ENCODE peak calls at places on chromosome 9, in four cellular contexts. P is SK-N-SH, R is neuronal stem cell, D is K562. W is an unnamed sample.

GRCh38 chr9:96612966-96613589 is 6.6 kb downstream of the CDC14B start:
- DNase-seq in P (no peak), R (no peak), D (no peak), W (no peak)

GRCh38 chr9:122216798-122217418 is 11.8 kb downstream of the LHX6 start:
- DNase-seq in P (no peak), R (no peak), D (no peak), W (no peak)

GRCh38 chr9:115399026-115399425 is 281.1 kb upstream of the TNC start:
- DNase-seq in P (no peak), R (no peak), D (no peak), W (no peak)

GRCh38 chr9:131595771-131596743 is 50.7 kb downstream of the PRRT1B start:
- DNase-seq in P (no peak), R (no peak), D (no peak), W (no peak)

GRCh38 chr9:126523621-126524111 is 90.1 kb upstream of the LMX1B start:
- DNase-seq in P (peak; percentile 24), R (no peak), D (no peak), W (no peak)

GRCh38 chr9:115930472-115930871 is 223.1 kb upstream of the PAPPA start:
- DNase-seq in P (no peak), R (no peak), D (no peak), W (no peak)

GRCh38 chr9:92010705-92011536 is 60.9 kb upstream of the ROR2 start:
- DNase-seq in P (no peak), R (no peak), D (no peak), W (no peak)

GRCh38 chr9:109779711-109780452 is at the start of gene PALM2AKAP2:
- DNase-seq in P (peak; percentile 47), R (peak; percentile 74), D (no peak), W (no peak)

GRCh38 chr9:36575411-36575882 is 2.8 kb downstream of the MELK start:
- DNase-seq in P (no peak), R (no peak), D (no peak), W (no peak)

GRCh38 chr9:125782718-125783117 is 35.5 kb downstream of the PBX3 start:
- DNase-seq in P (no peak), R (no peak), D (no peak), W (no peak)

GRCh38 chr9:35756275-35756742 is 2.2 kb upstream of the MSMP start:
- DNase-seq in P (no peak), R (no peak), D (no peak), W (no peak)

GRCh38 chr9:128916204-128916603 is 4.6 kb upstream of the PHYHD1 start:
- DNase-seq in P (no peak), R (no peak), D (no peak), W (no peak)

GRCh38 chr9:98383758-98384157 is 128.3 kb upstream of the TBC1D2 start:
- DNase-seq in P (no peak), R (no peak), D (no peak), W (no peak)

GRCh38 chr9:13942695-13943094 is 371.2 kb downstream of the NFIB start:
- DNase-seq in P (no peak), R (no peak), D (no peak), W (no peak)

GRCh38 chr9:126763130-126763764 is 41.6 kb upstream of the ZBTB43 start:
- DNase-seq in P (peak; percentile 42), R (no peak), D (peak; percentile 35), W (peak; percentile 35)

GRCh38 chr9:115595951-115596742 is 478.2 kb upstream of the TNC start:
- DNase-seq in P (no peak), R (no peak), D (no peak), W (no peak)

GRCh38 chr9:136255896-136256890 is 10.6 kb upstream of the QSOX2 start:
- DNase-seq in P (no peak), R (no peak), D (peak; percentile 67), W (no peak)

GRCh38 chr9:76162751-76163500 is 231.3 kb downstream of the RFK start:
- DNase-seq in P (no peak), R (no peak), D (no peak), W (no peak)

GRCh38 chr9:124298646-124299235 is 41.0 kb downstream of the NEK6 start:
- DNase-seq in P (no peak), R (no peak), D (no peak), W (no peak)

GRCh38 chr9:130173462-130173876 is 1.3 kb downstream of the NCS1 start:
- DNase-seq in P (peak; percentile 72), R (no peak), D (no peak), W (no peak)

GRCh38 chr9:130171226-130172148 is 717 bp upstream of the NCS1 start:
- DNase-seq in P (no peak), R (no peak), D (no peak), W (no peak)

GRCh38 chr9:130174025-130174424 is 1.8 kb downstream of the NCS1 start:
- DNase-seq in P (no peak), R (no peak), D (no peak), W (no peak)

GRCh38 chr9:130172858-130173461 is 756 bp downstream of the NCS1 start:
- DNase-seq in P (peak; percentile 83), R (no peak), D (no peak), W (no peak)

DNA sequence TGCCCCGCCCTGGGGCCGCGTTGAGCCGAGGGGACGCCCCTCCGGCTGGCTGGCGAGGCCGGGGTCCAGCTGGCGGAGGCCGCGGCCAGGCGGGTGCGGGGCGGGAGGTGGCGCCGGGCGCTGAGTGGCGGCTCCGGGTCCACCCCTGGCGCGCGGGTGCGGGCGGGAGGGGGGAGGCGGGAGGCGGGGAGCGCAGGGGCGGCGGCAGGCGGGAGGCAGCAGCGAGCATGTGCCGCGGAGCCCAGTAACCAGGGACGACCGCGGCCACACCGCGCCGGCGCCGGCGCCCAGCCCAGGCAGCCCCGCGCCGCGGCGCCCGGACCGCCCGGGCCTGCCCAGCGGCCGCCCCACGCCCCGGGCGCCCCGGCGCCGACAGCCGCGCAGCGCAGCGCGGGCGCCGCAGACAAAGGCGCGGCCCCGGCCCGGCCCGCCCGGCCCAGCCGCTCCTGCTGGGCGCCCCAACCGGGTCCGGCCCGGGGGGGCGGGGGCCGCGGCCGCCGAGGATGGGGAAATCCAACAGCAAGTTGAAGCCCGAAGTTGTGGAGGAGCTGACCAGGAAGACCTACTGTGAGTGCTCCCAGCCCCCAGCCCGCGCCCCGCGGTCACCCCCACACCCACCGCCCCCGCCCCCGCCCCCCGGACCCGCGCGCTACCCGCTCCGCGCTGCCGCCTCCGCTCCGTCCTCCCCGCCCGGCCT is at the start of gene NCS1:
- DNase-seq in P (peak; percentile 99), R (peak; percentile 59), D (peak; percentile 97), W (no peak)
- H3K4me3 ChIP-seq in P (peak within 1 kb of the TSS; percentile 82), R (peak within 1 kb of the TSS; percentile 59), D (peak within 1 kb of the TSS; percentile 52), W (no peak within 1 kb of the TSS)

DNA sequence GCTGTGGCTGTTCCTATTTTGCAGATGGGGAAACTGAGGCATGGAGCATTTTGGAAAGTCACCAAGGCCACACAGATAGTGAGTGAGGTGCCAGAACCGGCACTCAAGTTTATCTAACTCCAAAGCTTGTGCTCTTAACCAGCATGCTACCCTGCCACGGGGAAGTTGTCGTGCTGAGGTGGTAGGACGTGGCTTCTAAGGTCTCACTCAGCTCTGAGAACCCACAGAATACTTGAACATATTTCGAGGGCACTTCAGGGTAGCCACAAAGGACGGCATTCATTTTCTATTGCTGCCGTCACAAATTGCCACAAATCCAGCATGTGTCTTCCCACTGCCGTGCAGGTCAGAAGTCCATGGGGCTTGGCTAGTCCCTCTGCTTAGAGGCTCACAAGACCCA is 116.7 kb downstream of the OLFM1 start:
- DNase-seq in P (no peak), R (no peak), D (no peak), W (no peak)
- H2AFZ ChIP-seq in P (no peak overlapping the region), R (no peak overlapping the region), D (no peak overlapping the region), W (no peak overlapping the region)

GRCh38 chr9:133118179-133118520 is 2.9 kb downstream of the RALGDS start:
- DNase-seq in P (no peak), R (no peak), D (no peak), W (no peak)

GRCh38 chr9:133119039-133119438 is 2.0 kb downstream of the RALGDS start:
- DNase-seq in P (peak; percentile 82), R (no peak), D (no peak), W (no peak)

GRCh38 chr9:133120343-133121199 is 469 bp downstream of the RALGDS start:
- DNase-seq in P (peak; percentile 77), R (no peak), D (peak; percentile 72), W (no peak)

GRCh38 chr9:133118568-133118967 is 2.5 kb downstream of the RALGDS start:
- DNase-seq in P (no peak), R (no peak), D (no peak), W (no peak)

DNA sequence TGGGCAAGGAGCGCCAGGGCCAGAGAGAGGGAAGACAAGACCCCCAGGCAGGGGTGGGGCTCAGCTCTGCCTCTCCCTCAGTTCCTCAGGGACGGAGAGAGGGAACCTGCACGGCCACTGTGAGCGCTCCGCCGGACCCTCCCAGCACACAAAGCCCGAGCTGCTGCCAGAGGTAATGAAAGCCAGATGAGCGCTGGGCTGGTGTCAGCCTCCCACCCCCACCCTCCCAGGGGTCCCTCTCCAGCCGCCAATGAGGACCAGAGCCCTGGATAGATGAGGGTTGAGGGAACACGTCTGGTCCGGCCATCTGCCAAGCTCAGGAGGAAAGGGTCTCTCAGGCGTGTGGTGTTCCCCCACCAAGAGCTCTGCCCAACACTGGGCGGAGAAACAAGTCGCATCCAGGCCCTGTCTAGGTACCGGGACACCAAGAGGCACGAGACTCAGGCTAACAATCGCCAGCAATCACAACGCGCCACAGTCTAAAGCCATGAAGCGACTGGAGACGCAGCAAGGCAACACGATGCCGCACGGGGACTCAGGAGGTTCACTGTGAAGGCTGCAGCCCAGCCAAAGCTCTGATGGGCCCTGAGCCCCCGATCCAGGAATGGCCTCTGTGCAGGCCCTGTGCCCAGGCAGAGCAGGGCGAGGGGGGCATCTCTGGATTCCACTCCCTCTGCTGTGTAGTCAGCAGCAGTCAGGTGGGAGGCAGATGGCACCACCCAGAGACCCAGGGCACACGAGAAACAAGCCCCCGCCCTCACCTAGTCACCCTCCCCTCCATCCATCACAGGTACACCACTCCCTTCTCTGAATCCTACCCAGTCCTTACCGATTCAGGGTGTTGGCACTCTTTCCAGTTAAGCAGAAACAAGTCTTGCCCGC is 1.3 kb downstream of the RALGDS start:
- DNase-seq in P (peak; percentile 90), R (no peak), D (no peak), W (no peak)
- H3K4me1 ChIP-seq in P (peaks cover 74% of the 10 kb centered on the region), R (peaks cover 43% of the 10 kb centered on the region), D (peaks cover 55% of the 10 kb centered on the region), W (peaks cover 15% of the 10 kb centered on the region)

DNA sequence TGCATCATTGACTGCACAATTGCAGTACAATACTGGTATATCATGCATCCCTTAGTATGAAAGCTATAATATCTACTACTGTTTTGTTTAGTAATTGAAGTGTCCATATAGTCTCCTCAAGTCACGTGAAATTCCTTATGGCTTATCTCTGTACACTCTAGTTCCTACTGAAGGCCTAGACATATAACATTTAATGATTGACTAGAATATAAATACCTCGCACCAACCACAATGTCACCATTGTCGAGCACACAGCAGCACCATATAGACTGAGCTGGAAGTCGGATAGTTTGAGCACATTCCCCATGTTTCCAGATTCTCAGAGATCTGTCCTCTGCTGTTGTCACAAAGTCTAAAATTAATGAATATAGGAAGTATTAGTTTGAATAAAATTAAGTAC is 21.4 kb downstream of the PLAA start:
- DNase-seq in P (no peak), R (no peak), D (no peak), W (no peak)
- H3K4me3 ChIP-seq in P (no peak overlapping the region), R (no peak overlapping the region), D (no peak overlapping the region), W (no peak overlapping the region)

DNA sequence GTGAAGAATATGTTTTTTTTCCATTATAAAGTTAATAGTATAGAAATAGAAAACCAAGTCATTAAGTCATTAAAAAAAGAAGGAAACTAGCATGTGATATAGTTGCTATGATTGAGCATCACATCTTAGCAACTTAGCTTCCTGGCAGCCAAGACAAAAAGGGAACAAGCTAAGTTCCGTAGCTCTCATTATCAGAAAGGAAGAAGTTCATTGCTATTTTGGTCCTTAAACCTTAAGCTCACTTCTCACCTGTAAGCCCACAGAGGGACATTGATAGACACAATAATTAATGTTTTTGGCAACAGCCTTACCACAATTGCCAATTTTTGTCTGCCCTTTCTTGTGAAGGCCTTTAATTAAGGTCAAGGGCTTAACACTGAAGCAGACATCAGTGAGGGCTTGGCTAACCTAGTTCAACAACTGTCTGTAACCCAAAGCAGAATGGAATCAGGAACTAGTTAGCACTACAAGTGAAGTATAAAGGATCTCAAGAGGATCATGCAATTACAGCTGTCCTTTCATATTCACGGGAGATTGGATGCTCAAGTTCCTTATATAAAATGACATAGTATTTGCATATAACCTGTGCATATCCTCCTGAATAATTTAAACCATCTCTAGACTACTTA is 24.0 kb upstream of the KLF4 start:
- DNase-seq in P (no peak), R (no peak), D (no peak), W (no peak)
- H2AFZ ChIP-seq in P (no peak overlapping the region), R (no peak overlapping the region), D (no peak overlapping the region), W (no peak overlapping the region)

W was measured in OCI-LY7.